ENCODE peak calls at places on chromosomes 3 and 15, in four cellular contexts. G is foreskin fibroblast; A is activated CD4-positive, CD25-positive, alpha-beta regulatory T cell treated with anti-CD3 and anti-CD28 coated beads, Interleukin-2, amount 50 U/mL, for 72 hours; D is HFFc6. I is an unnamed sample.

GRCh38 chr3:186152889-186153292 is 44.0 kb upstream of the ETV5 start:
- DNase-seq in D (no peak), G (no peak), A (no peak), I (peak; percentile 52)

GRCh38 chr3:190586631-190587000 is 72.7 kb downstream of the IL1RAP start:
- DNase-seq in A (peak; percentile 40), G (peak; percentile 73), D (peak; percentile 53), I (no peak)

GRCh38 chr3:56980798-56981390 is 79.6 kb upstream of the SPATA12 start:
- DNase-seq in G (peak; percentile 98), A (no peak), D (peak; percentile 99), I (peak; percentile 92)

GRCh38 chr15:76381366-76381765 is 44.8 kb downstream of the ISL2 start:
- DNase-seq in G (no peak), A (no peak), D (no peak), I (no peak)

GRCh38 chr3:119636891-119637611 is 23.3 kb downstream of the POPDC2 start:
- DNase-seq in G (no peak), A (no peak), D (no peak), I (no peak)

GRCh38 chr3:34183581-34184313 is 385.3 kb downstream of the PDCD6IP start:
- DNase-seq in D (no peak), A (no peak), G (no peak), I (no peak)

GRCh38 chr15:41790169-41790568 is 15.9 kb downstream of the MAPKBP1 start:
- DNase-seq in D (no peak), A (no peak), G (no peak), I (no peak)

GRCh38 chr15:70356062-70356860 is 258.5 kb upstream of the TLE3 start:
- DNase-seq in A (no peak), D (no peak), G (no peak), I (peak; percentile 14)

GRCh38 chr15:54576303-54576935 is 598.2 kb downstream of the UNC13C start:
- DNase-seq in D (no peak), G (no peak), A (no peak), I (no peak)

GRCh38 chr15:71250936-71251468 is 135.7 kb downstream of the THSD4 start:
- DNase-seq in D (no peak), A (no peak), G (no peak), I (no peak)

GRCh38 chr3:16739416-16740091 is 134.3 kb upstream of the DAZL start:
- DNase-seq in G (peak; percentile 69), D (peak; percentile 61), A (no peak), I (no peak)

GRCh38 chr3:6928064-6928463 is 67.1 kb downstream of the GRM7 start:
- DNase-seq in A (no peak), G (no peak), D (no peak), I (no peak)

GRCh38 chr3:99638244-99638948 is at the start of gene COL8A1:
- DNase-seq in G (peak; percentile 89), D (peak; percentile 39), A (no peak), I (no peak)

GRCh38 chr15:62977952-62978811 is 64.4 kb upstream of the TPM1 start:
- DNase-seq in A (no peak), D (peak; percentile 90), G (peak; percentile 56), I (no peak)

GRCh38 chr3:123376451-123377172 is 72.3 kb downstream of the ADCY5 start:
- DNase-seq in A (no peak), D (no peak), G (no peak), I (no peak)

GRCh38 chr15:76209523-76209922 is 101.7 kb downstream of the ETFA start:
- DNase-seq in A (no peak), G (no peak), D (no peak), I (no peak)

GRCh38 chr3:12139111-12139511 is 19.6 kb downstream of the TIMP4 start:
- DNase-seq in A (no peak), D (peak; percentile 48), G (peak; percentile 87), I (no peak)

GRCh38 chr3:186432189-186432588 is 70.2 kb upstream of the DGKG start:
- DNase-seq in G (peak; percentile 72), D (peak; percentile 77), A (no peak), I (no peak)

GRCh38 chr15:25712961-25713355 is 150.2 kb downstream of the ATP10A start:
- DNase-seq in A (no peak), G (no peak), D (no peak), I (no peak)

GRCh38 chr3:127791221-127791913 is 30.9 kb downstream of the MGLL start:
- DNase-seq in D (peak; percentile 86), A (no peak), G (peak; percentile 90), I (peak; percentile 35)

GRCh38 chr3:30658328-30659052 is 52.1 kb downstream of the TGFBR2 start:
- DNase-seq in D (peak; percentile 57), A (no peak), G (peak; percentile 87), I (peak; percentile 64)

GRCh38 chr15:78098131-78098755 is 5.9 kb downstream of the SH2D7 start:
- DNase-seq in D (no peak), G (no peak), A (no peak), I (no peak)

GRCh38 chr3:152051501-152052404 is 178.3 kb downstream of the SUCNR1 start:
- DNase-seq in G (peak; percentile 68), A (no peak), D (peak; percentile 74), I (no peak)

GRCh38 chr3:16013563-16013962 is 160.9 kb upstream of the GALNT15 start:
- DNase-seq in G (peak; percentile 75), D (no peak), A (no peak), I (no peak)

GRCh38 chr3:4856986-4857385 is 122.3 kb upstream of the BHLHE40 start:
- DNase-seq in G (no peak), D (no peak), A (no peak), I (no peak)

GRCh38 chr15:79872358-79873017 is 24.3 kb downstream of the MTHFS start:
- DNase-seq in G (no peak), D (peak; percentile 89), A (no peak), I (peak; percentile 84)

GRCh38 chr3:87173071-87173470 is 54.0 kb upstream of the CHMP2B start:
- DNase-seq in D (peak; percentile 6), G (no peak), A (no peak), I (no peak)

GRCh38 chr3:127628788-127629456 is at the start of gene PODXL2:
- DNase-seq in D (no peak), G (peak; percentile 79), A (no peak), I (no peak)

GRCh38 chr3:4581452-4581851 is 88.3 kb downstream of the ITPR1 start:
- DNase-seq in A (no peak), G (no peak), D (no peak), I (no peak)

GRCh38 chr3:50445919-50446318 is 57.5 kb downstream of the CACNA2D2 start:
- DNase-seq in D (no peak), G (no peak), A (no peak), I (no peak)

I was measured in CD14-positive monocyte.